ENCODE peak calls at places on chromosome 3, in five cellular contexts. W is WERI-Rb-1, M is prostate gland, H is sigmoid colon, B is A549. A is an unnamed sample.

GRCh38 chr3:180762866-180763265 is 83.6 kb upstream of the CCDC39 start:
- DNase-seq in W (no peak), M (no peak), H (no peak), B (no peak), A (no peak)

GRCh38 chr3:170355738-170356595 is 1.5 kb upstream of the SKIL start:
- DNase-seq in W (peak; percentile 79), M (peak; percentile 15), H (peak; percentile 71), B (peak; percentile 66), A (peak; percentile 53)

GRCh38 chr3:161552984-161553383 is 56.4 kb downstream of the OTOL1 start:
- DNase-seq in W (no peak), M (no peak), H (no peak), B (no peak), A (no peak)

GRCh38 chr3:97942801-97943546 is 29.3 kb downstream of the RIOX2 start:
- DNase-seq in W (no peak), M (no peak), H (no peak), B (no peak), A (no peak)

GRCh38 chr3:138921316-138922292 is 25.3 kb downstream of the FOXL2 start:
- DNase-seq in W (peak; percentile 24), M (no peak), H (no peak), B (peak; percentile 21), A (peak; percentile 87)

GRCh38 chr3:76497636-76498035 is 542.3 kb upstream of the ROBO2 start:
- DNase-seq in W (no peak), M (no peak), H (no peak), B (no peak), A (no peak)

GRCh38 chr3:51190827-51191226 is 194.3 kb upstream of the MANF start:
- DNase-seq in W (no peak), M (no peak), H (no peak), B (no peak), A (no peak)

GRCh38 chr3:30495172-30496124 is 111.0 kb upstream of the TGFBR2 start:
- DNase-seq in W (no peak), M (no peak), H (no peak), B (no peak), A (no peak)

GRCh38 chr3:30657914-30658313 is 51.5 kb downstream of the TGFBR2 start:
- DNase-seq in W (no peak), M (no peak), H (no peak), B (no peak), A (no peak)

GRCh38 chr3:119637679-119638525 is 22.5 kb downstream of the POPDC2 start:
- DNase-seq in W (no peak), M (no peak), H (no peak), B (peak; percentile 54), A (no peak)

GRCh38 chr3:186534113-186534669 is 10.0 kb downstream of the CRYGS start:
- DNase-seq in W (no peak), M (no peak), H (no peak), B (no peak), A (no peak)

GRCh38 chr3:17195856-17196604 is 311.3 kb downstream of the PLCL2 start:
- DNase-seq in W (peak; percentile 32), M (no peak), H (no peak), B (no peak), A (no peak)

GRCh38 chr3:46107682-46108081 is 80.4 kb upstream of the XCR1 start:
- DNase-seq in W (no peak), M (no peak), H (no peak), B (no peak), A (no peak)

GRCh38 chr3:138842483-138843188 is 7.9 kb upstream of the PIK3CB start:
- DNase-seq in W (no peak), M (no peak), H (no peak), B (no peak), A (no peak)

GRCh38 chr3:135966875-135967274 is 1.3 kb downstream of the PPP2R3A start:
- DNase-seq in W (no peak), M (no peak), H (no peak), B (no peak), A (no peak)
- H3K4me3 ChIP-seq in W (peak overlapping the region; percentile 93), M (peak overlapping the region; percentile 79), H (peak overlapping the region; percentile 78), B (peak overlapping the region; percentile 90), A (no peak overlapping the region)

GRCh38 chr3:73622135-73622534 is 2.6 kb downstream of the PDZRN3 start:
- DNase-seq in W (peak; percentile 11), M (peak; percentile 85), H (peak; percentile 95), B (no peak), A (no peak)

GRCh38 chr3:73625124-73625665 is 454 bp upstream of the PDZRN3 start:
- DNase-seq in W (peak; percentile 49), M (peak; percentile 46), H (no peak), B (no peak), A (peak; percentile 3)

GRCh38 chr3:73623996-73624362 is 762 bp downstream of the PDZRN3 start:
- DNase-seq in W (peak; percentile 70), M (peak; percentile 42), H (peak; percentile 77), B (no peak), A (no peak)

GRCh38 chr3:73624363-73625123 is at the start of gene PDZRN3:
- DNase-seq in W (peak; percentile 74), M (peak; percentile 79), H (peak; percentile 85), B (no peak), A (peak; percentile 10)

DNA sequence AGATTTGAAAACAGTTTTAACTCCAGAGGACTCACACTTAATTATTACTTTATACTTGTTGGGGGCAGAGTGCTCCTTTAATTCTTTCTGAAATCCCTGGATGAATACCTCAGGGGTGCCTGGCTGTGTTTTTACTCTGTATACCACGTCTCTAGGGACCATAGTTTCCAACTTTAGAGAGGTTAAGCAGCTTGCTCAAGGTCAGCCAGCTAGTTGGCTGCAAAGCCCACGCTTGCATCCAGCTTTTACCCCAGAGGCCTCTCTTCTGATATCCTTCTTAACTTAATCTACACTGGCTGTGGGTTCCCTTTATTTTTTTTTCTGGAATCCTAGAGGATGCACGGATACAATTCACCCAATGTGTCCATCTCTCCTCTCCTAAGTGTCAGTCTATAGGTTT is 1.4 kb downstream of the PDZRN3 start:
- DNase-seq in W (no peak), M (no peak), H (no peak), B (no peak), A (no peak)
- H3K4me3 ChIP-seq in W (peak overlapping the region; percentile 80), M (peak overlapping the region; percentile 81), H (peak overlapping the region; percentile 93), B (no peak overlapping the region), A (no peak overlapping the region)

GRCh38 chr3:15794842-15795562 is 2.8 kb downstream of the ANKRD28 start:
- DNase-seq in W (no peak), M (no peak), H (no peak), B (no peak), A (no peak)
- H3K4me3 ChIP-seq in W (no peak overlapping the region), M (no peak overlapping the region), H (peak overlapping the region; percentile 33), B (peak overlapping the region; percentile 45), A (no peak overlapping the region)

GRCh38 chr3:114847564-114847963 is 299.5 kb downstream of the ZBTB20 start:
- DNase-seq in W (no peak), M (no peak), H (no peak), B (no peak), A (no peak)
- H3K4me3 ChIP-seq in W (no peak overlapping the region), M (no peak overlapping the region), H (no peak overlapping the region), B (no peak overlapping the region), A (no peak overlapping the region)

DNA sequence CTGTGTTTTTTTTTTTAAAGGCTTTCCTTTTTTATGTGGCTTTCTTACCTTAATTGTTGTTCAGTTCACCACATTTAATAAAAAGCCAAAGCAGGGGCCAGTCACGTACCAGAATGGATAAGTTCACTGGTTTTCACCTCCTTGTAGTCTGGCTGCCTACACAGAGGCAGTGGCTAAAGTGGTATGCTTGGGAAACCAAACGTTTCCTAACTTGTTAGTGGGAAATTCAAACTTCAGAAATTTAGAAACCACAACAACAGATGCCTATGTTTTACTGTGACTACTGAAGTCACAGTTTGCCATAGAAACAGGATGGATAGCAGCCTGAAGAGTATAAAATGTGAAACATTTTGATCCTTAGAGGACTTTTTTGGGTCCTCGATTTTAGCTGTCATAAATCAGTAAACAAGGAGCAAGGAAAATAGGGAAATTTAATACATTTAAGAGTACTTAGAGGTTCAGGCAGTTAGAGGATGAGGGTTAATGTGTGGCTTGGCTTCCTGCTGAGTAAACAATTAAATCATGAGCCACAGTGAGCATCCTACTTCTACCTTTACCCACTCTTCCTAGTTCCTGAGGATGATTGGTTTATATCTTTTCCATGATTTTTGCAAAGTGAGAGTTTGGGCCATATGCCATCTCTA is 48.6 kb downstream of the CMSS1 start:
- DNase-seq in W (no peak), M (no peak), H (no peak), B (no peak), A (no peak)
- H3K4me3 ChIP-seq in W (no peak overlapping the region), M (no peak overlapping the region), H (no peak overlapping the region), B (no peak overlapping the region), A (no peak overlapping the region)

GRCh38 chr3:52831500-52832301 is 1.2 kb upstream of the ITIH4 start:
- DNase-seq in W (peak; percentile 25), M (peak; percentile 32), H (peak; percentile 85), B (peak; percentile 49), A (peak; percentile 29)
- H3K4me3 ChIP-seq in W (no peak overlapping the region), M (no peak overlapping the region), H (no peak overlapping the region), B (no peak overlapping the region), A (no peak overlapping the region)

DNA sequence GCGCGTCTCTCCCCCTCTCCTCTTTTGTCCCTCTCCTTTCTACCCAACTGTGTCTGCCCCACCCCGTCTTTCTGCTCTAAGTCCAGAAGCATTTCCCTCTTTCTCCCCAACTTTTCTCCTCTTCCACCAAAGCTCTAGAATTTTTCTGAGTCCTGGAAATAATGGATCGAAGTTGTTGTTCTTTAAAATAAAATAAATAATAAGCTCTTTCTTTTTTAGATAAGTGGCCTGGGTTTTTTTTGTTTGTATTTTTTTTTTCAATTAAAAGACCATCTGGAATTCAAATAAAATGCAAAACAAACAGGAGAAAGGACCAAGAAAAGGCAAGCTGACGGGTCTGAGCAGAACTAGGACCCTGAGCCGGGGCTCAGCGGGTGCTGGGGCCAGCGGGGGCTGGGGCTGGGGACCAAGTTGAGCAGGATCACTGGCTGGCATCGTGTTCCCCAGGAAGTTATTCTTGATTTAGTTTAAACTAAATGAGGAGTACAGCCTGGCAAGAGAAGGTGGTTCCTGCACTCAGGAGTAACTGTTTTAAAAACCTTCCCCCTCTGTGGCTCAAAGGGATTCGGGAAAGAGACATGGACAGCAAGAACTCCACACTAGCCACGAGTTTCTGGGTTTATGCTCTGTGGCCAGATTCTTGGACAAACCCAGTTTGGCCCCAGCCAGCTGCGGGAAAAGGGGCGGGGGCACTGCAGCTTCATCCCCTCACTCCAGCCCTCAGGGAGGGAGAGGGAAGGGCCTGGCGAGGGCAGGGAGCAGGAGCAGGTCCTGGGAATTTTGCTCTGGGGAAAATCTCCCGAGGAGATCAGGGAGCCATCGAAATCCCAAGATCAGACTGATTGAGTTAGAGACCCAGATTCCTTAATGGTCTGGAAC is 8.4 kb downstream of the GATA2 start:
- DNase-seq in W (no peak), M (no peak), H (no peak), B (no peak), A (no peak)
- H3K4me3 ChIP-seq in W (no peak overlapping the region), M (peak overlapping the region; percentile 93), H (no peak overlapping the region), B (no peak overlapping the region), A (no peak overlapping the region)

A was measured in thyroid gland.